ENCODE peak calls at places on chromosomes 11 and 22, in nine cellular contexts. Y is colonic mucosa, V is uterus, P is AG09309, B is AG04449, M is fibroblast of pulmonary artery, T is BE2C, K is left ventricle myocardium inferior, N is small intestine. Z is an unnamed sample.

GRCh38 chr11:26247340-26247739 is 84.6 kb upstream of the ANO3 start:
- DNase-seq in K (no peak), V (no peak), P (peak), M (peak), B (no peak), T (no peak), N (no peak), Y (no peak), Z (no peak)

GRCh38 chr11:102254047-102254446 is 63.2 kb upstream of the BIRC3 start:
- DNase-seq in M (no peak), P (no peak), K (no peak), N (no peak), B (no peak), T (no peak), V (no peak), Y (no peak), Z (no peak)

GRCh38 chr11:36492724-36493304 is 17.3 kb downstream of the TRAF6 start:
- DNase-seq in Y (peak), K (no peak), M (peak), P (no peak), V (peak), B (no peak), T (no peak), N (peak), Z (no peak)

GRCh38 chr22:42910221-42910942 is 53.3 kb upstream of the ARFGAP3 start:
- DNase-seq in P (no peak), N (no peak), M (no peak), K (no peak), Y (no peak), T (no peak), B (no peak), V (no peak), Z (no peak)

GRCh38 chr22:26734339-26735018 is 77.1 kb downstream of the MIAT start:
- DNase-seq in T (no peak), V (no peak), P (no peak), M (peak), N (no peak), B (no peak), K (no peak), Y (no peak), Z (no peak)

GRCh38 chr11:66766681-66767080 is 37.7 kb upstream of the SPTBN2 start:
- DNase-seq in N (no peak), V (no peak), M (no peak), B (no peak), P (no peak), Y (no peak), K (no peak), T (no peak), Z (no peak)

GRCh38 chr11:94060401-94060800 is 39.2 kb downstream of the HEPHL1 start:
- DNase-seq in B (no peak), Y (no peak), V (no peak), M (no peak), P (no peak), T (no peak), N (peak), K (no peak), Z (no peak)

GRCh38 chr22:31122532-31123291 is at the start of gene INPP5J:
- DNase-seq in K (peak), M (peak), B (no peak), V (peak), N (peak), P (no peak), T (peak), Y (peak), Z (no peak)

GRCh38 chr11:122478986-122479385 is 176.5 kb upstream of the UBASH3B start:
- DNase-seq in N (no peak), V (no peak), Y (no peak), M (no peak), K (no peak), B (no peak), T (no peak), P (no peak), Z (no peak)

GRCh38 chr11:44625759-44626523 is 60.5 kb downstream of the CD82 start:
- DNase-seq in Y (peak), P (no peak), B (no peak), N (no peak), T (no peak), M (no peak), V (peak), K (no peak), Z (no peak)

GRCh38 chr11:45839204-45839603 is 8.1 kb upstream of the CRY2 start:
- DNase-seq in V (no peak), Y (no peak), P (no peak), T (no peak), K (no peak), M (no peak), B (no peak), N (no peak), Z (no peak)

GRCh38 chr22:26648011-26648497 is 9.3 kb upstream of the MIAT start:
- DNase-seq in M (no peak), B (no peak), N (peak), Y (no peak), P (no peak), K (no peak), T (peak), V (no peak), Z (no peak)

GRCh38 chr22:17706451-17706900 is 67.8 kb downstream of the BID start:
- DNase-seq in Y (peak), M (peak), B (peak), T (peak), V (peak), N (peak), K (no peak), P (peak), Z (peak)

GRCh38 chr11:106061249-106061794 is 15.8 kb downstream of the KBTBD3 start:
- DNase-seq in B (no peak), T (no peak), Y (no peak), K (no peak), V (no peak), N (no peak), P (no peak), M (no peak), Z (no peak)

GRCh38 chr22:50314455-50315288 is 7.2 kb upstream of the PLXNB2 start:
- DNase-seq in P (no peak), B (no peak), V (no peak), T (peak), K (peak), N (peak), Y (peak), M (no peak), Z (no peak)

GRCh38 chr11:116864531-116864930 is 27.1 kb upstream of the APOA1 start:
- DNase-seq in M (no peak), K (no peak), T (no peak), N (peak), Y (no peak), V (no peak), B (no peak), P (no peak), Z (no peak)

GRCh38 chr11:18721576-18722292 is 4.3 kb downstream of the IGSF22 start:
- DNase-seq in P (no peak), N (peak), K (no peak), T (peak), V (peak), Y (peak), M (peak), B (no peak), Z (no peak)

GRCh38 chr22:33018232-33018864 is 39.8 kb downstream of the SYN3 start:
- DNase-seq in N (peak), K (peak), P (peak), V (peak), T (peak), M (peak), B (no peak), Y (peak), Z (no peak)

GRCh38 chr11:33634291-33634834 is 66.3 kb downstream of the C11orf91 start:
- DNase-seq in M (peak), Y (no peak), N (no peak), K (no peak), T (no peak), V (no peak), P (no peak), B (no peak), Z (no peak)

GRCh38 chr11:126698576-126698975 is 302.0 kb downstream of the KIRREL3 start:
- DNase-seq in Y (no peak), K (no peak), T (no peak), P (no peak), B (no peak), V (no peak), N (no peak), M (no peak), Z (no peak)

GRCh38 chr22:41659941-41660340 is 28.7 kb downstream of the SNU13 start:
- DNase-seq in B (no peak), T (no peak), N (no peak), M (no peak), P (no peak), K (peak), V (no peak), Y (no peak), Z (no peak)

GRCh38 chr11:68974421-68975194 is 6.2 kb downstream of the MRGPRD start:
- DNase-seq in P (no peak), V (no peak), Y (no peak), K (no peak), T (peak), M (peak), B (no peak), N (peak), Z (no peak)
- H3K4me3 ChIP-seq in P (no peak), V (no peak), Y (no peak), K (no peak), T (no peak), M (no peak), B (no peak), N (no peak), Z (no peak)

GRCh38 chr11:8872017-8872416 is 39.0 kb upstream of the AKIP1 start:
- DNase-seq in V (no peak), K (no peak), T (no peak), Y (no peak), B (no peak), N (no peak), M (no peak), P (no peak), Z (no peak)

GRCh38 chr11:8870461-8871282 is 40.3 kb upstream of the AKIP1 start:
- DNase-seq in K (peak), P (no peak), B (no peak), Y (peak), N (peak), V (peak), T (peak), M (peak), Z (no peak)

GRCh38 chr11:8873966-8874365 is 37.0 kb upstream of the AKIP1 start:
- DNase-seq in Y (no peak), B (no peak), M (no peak), V (no peak), K (no peak), T (no peak), P (no peak), N (no peak), Z (no peak)

GRCh38 chr11:8867856-8868705 is 42.9 kb upstream of the AKIP1 start:
- DNase-seq in K (no peak), M (peak), T (no peak), N (no peak), P (no peak), Y (no peak), B (no peak), V (no peak), Z (no peak)

DNA sequence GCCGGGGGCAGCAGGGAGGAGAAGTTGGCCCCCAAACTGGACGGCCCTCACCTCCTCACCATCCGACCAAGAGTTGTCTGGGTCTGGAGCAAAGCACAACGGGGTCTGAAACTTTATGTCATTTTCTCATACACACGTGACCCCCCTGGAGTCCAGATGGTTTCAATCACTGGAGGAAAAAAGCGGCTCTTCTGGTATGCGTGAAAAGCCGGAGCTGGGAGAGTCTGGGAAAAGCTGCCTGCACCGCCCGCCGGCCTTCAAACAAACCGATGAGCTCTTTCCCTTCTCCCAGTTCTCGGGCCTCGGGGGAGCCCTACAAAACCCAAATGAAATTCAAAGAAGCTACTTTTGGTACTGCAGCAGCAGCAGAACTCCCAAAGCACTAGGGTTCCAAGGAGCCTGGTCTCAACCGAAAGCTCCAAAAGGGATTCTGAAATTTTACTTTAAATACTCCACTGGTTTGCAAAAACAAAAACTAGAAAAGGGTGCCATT is 39.7 kb upstream of the AKIP1 start:
- DNase-seq in T (peak), Y (peak), N (peak), M (peak), V (peak), K (peak), P (peak), B (no peak), Z (no peak)
- H3K4me3 ChIP-seq in T (peak), Y (peak), N (peak), M (peak), V (peak), K (peak), P (peak), B (peak), Z (peak)

DNA sequence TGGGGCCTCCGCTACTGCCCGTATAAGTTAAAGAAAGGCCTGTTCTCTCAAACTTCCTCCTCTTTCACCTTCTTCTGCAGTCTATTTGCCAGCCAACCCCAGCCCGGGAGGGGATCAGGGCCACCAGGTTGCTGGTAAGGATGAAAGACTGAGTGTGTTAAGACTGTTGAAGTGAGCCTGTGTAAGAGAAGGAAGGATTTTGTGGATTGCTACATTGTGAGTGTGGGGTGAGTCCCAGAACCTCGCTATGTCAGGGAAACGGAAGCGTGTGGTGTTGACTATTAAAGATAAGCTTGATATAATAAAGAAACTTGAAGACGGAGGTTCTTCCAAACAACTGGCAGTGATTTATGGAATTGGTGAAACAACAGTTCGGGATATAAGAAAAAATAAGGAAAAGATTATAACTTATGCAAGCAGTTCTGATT is 604 bp downstream of the JRKL start:
- DNase-seq in T (no peak), N (peak), K (no peak), Y (no peak), M (peak), V (no peak), B (no peak), P (no peak), Z (no peak)
- H3K4me3 ChIP-seq in T (peak), N (peak), K (peak), Y (peak), M (peak), V (peak), B (peak), P (peak), Z (peak)

GRCh38 chr22:37150701-37151100 is 985 bp upstream of the IL2RB start:
- DNase-seq in P (no peak), T (no peak), N (no peak), K (no peak), Y (no peak), M (no peak), V (no peak), B (no peak), Z (no peak)

GRCh38 chr22:37148031-37148651 is 1.6 kb downstream of the IL2RB start:
- DNase-seq in T (no peak), K (no peak), Y (no peak), N (no peak), B (no peak), M (no peak), V (no peak), P (no peak), Z (no peak)

GRCh38 chr22:37146507-37147180 is 3.1 kb downstream of the IL2RB start:
- DNase-seq in B (no peak), K (no peak), Y (no peak), M (no peak), P (no peak), T (no peak), N (no peak), V (no peak), Z (no peak)

GRCh38 chr22:37147186-37147990 is 2.3 kb downstream of the IL2RB start:
- DNase-seq in V (no peak), B (no peak), Y (no peak), T (no peak), K (no peak), M (no peak), P (no peak), N (no peak), Z (no peak)

GRCh38 chr22:37148742-37149665 is 712 bp downstream of the IL2RB start:
- DNase-seq in B (no peak), Y (no peak), N (no peak), V (no peak), P (no peak), M (no peak), T (no peak), K (no peak), Z (no peak)
- H3K4me3 ChIP-seq in B (no peak), Y (peak), N (peak), V (no peak), P (no peak), M (no peak), T (no peak), K (no peak), Z (no peak)

DNA sequence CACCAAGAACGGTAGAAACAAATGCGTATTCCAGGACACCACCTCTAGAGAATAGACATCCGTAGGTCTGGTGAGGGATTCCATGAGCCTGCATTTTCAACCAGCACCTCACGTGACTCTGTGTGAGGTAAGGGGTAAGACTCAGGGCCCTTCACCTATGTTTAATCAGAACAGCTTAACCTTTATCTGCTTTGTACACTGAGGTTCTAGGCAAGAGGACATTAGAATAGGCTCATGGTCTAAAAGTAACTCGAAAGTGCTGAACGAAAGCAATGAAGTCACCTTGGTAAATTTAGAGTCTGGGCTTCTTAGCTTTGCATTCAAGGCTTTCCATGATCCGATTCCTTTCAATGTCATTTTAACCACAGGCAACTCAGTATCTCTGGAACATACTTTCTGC is 270.5 kb upstream of the CADM1 start:
- DNase-seq in V (no peak), M (no peak), K (no peak), N (no peak), T (no peak), B (no peak), P (no peak), Y (no peak), Z (no peak)
- H3K4me3 ChIP-seq in V (no peak), M (no peak), K (no peak), N (no peak), T (no peak), B (no peak), P (no peak), Y (no peak), Z (no peak)

GRCh38 chr11:27717801-27718229 is 17.6 kb upstream of the BDNF start:
- DNase-seq in M (peak), K (no peak), V (no peak), Y (no peak), N (no peak), P (no peak), B (no peak), T (no peak), Z (no peak)
- H3K4me3 ChIP-seq in M (peak), K (peak), V (no peak), Y (no peak), N (no peak), P (peak), B (peak), T (peak), Z (peak)

GRCh38 chr11:10930961-10931760 is 73.3 kb upstream of the ZBED5 start:
- DNase-seq in Y (peak), B (no peak), N (peak), K (peak), T (peak), P (no peak), V (peak), M (peak), Z (no peak)

GRCh38 chr11:10927533-10927932 is 69.7 kb upstream of the ZBED5 start:
- DNase-seq in V (no peak), N (peak), M (no peak), T (no peak), Y (peak), K (no peak), P (no peak), B (no peak), Z (no peak)

GRCh38 chr11:10931761-10932700 is 74.2 kb upstream of the ZBED5 start:
- DNase-seq in P (no peak), B (no peak), K (peak), Y (peak), T (no peak), V (peak), M (peak), N (no peak), Z (no peak)

GRCh38 chr11:10932976-10933375 is 75.1 kb upstream of the ZBED5 start:
- DNase-seq in B (no peak), Y (no peak), M (no peak), K (no peak), N (no peak), V (no peak), T (no peak), P (no peak), Z (no peak)

GRCh38 chr11:10930224-10930960 is 72.5 kb upstream of the ZBED5 start:
- DNase-seq in K (no peak), M (peak), N (no peak), T (no peak), P (no peak), Y (peak), B (no peak), V (peak), Z (no peak)
- H3K4me3 ChIP-seq in K (peak), M (peak), N (peak), T (peak), P (peak), Y (peak), B (peak), V (peak), Z (peak)

Z was measured in retinal pigment epithelial cell.